ENCODE peak calls at places on chromosomes 4 and X, in seven cellular contexts. P is glutamatergic neuron, L is cardiac muscle cell, D is neural crest cell, V is choroid plexus epithelial cell, Q is astrocyte of the spinal cord, J is foreskin fibroblast. K is an unnamed sample.

GRCh38 chrX:101232316-101232715 is 12.7 kb downstream of the DRP2 start:
- DNase-seq in Q (no peak), P (no peak), J (peak; percentile 31), L (no peak), D (no peak), V (peak; percentile 21), K (no peak)

GRCh38 chr4:184259081-184259480 is 41.4 kb upstream of the ENPP6 start:
- DNase-seq in L (no peak), Q (no peak), V (no peak), P (no peak), D (no peak), J (no peak), K (no peak)

GRCh38 chr4:127732623-127733199 is 2.5 kb downstream of the SLC25A31 start:
- DNase-seq in L (peak; percentile 65), J (peak; percentile 63), P (no peak), V (peak; percentile 76), D (no peak), Q (peak; percentile 63), K (no peak)

GRCh38 chr4:72525938-72526337 is 43.1 kb downstream of the ADAMTS3 start:
- DNase-seq in V (peak; percentile 89), P (no peak), Q (peak; percentile 89), L (peak; percentile 91), D (no peak), J (peak; percentile 76), K (no peak)

GRCh38 chr4:112847045-112847444 is 202.4 kb upstream of the ANK2 start:
- DNase-seq in P (no peak), Q (no peak), D (no peak), J (no peak), V (no peak), L (no peak), K (no peak)

GRCh38 chrX:44693255-44693654 is 150.6 kb upstream of the DUSP21 start:
- DNase-seq in P (no peak), J (no peak), Q (no peak), D (no peak), V (no peak), L (no peak), K (no peak)

GRCh38 chr4:11197942-11198341 is 230.8 kb downstream of the HS3ST1 start:
- DNase-seq in Q (no peak), L (no peak), J (no peak), P (no peak), D (no peak), V (no peak), K (no peak)

GRCh38 chrX:15616531-15616930 is 15.8 kb upstream of the ACE2 start:
- DNase-seq in Q (no peak), V (peak; percentile 38), L (peak; percentile 9), D (no peak), P (no peak), J (no peak), K (no peak)

GRCh38 chr4:121472937-121473721 is 92.3 kb upstream of the QRFPR start:
- DNase-seq in L (no peak), D (no peak), P (no peak), Q (no peak), J (no peak), V (no peak), K (no peak)

DNA sequence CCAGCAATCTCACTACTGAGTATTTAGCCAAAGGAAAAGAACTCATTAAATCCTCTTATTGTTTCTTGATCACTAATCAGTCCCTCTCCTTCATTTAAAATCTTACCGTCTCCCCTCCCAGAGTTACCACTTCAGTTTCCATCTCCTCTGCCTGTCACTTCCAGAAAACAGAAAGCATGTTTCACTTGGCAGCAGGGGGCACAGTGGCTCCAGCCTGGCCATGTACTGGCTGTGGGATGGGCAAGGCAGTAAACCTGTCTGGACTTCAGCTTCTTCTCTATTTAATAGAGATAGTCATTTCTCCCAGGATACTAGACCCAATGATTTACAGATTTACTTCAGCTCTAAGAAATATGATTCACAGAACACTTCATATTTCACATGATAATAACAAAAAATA is 63.2 kb downstream of the CD40LG start:
- DNase-seq in D (no peak), J (peak; percentile 69), V (peak; percentile 63), L (peak; percentile 52), Q (peak; percentile 53), P (peak; percentile 22), K (no peak)
- TF ChIP-seq CTCF in D (peak; percentile 25), J (peak; percentile 41), V (peak; percentile 67), L (peak; percentile 43), Q (peak; percentile 54), P (no peak), K (no peak)

GRCh38 chrX:7314425-7314824 is 166.5 kb upstream of the PUDP start:
- DNase-seq in Q (no peak), J (no peak), P (no peak), D (no peak), V (no peak), L (no peak), K (no peak)
- TF ChIP-seq CTCF in Q (no peak), J (no peak), P (no peak), D (no peak), V (no peak), L (no peak), K (no peak)

DNA sequence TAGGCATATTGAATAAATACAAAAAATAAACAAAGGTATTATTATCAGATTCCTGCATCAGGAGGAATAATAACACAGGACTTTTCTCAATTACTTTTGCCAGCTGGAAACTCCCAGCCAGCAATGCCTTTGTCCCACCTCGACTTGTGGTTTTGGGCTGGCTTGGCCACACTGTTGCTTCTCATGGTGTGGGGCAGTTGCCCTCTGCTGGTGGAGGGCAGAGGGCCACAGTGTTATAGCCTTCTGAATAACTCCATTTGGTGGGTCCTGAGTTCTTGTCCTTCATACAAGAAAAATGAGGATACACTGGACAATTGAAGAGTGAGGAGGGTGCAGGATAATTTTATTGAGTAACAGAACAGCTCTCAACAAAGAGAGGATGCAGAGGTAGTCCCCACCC is 1206.0 kb upstream of the ADGRL3 start:
- DNase-seq in J (no peak), L (no peak), D (no peak), Q (no peak), V (no peak), P (no peak), K (no peak)
- TF ChIP-seq CTCF in J (no peak), L (no peak), D (peak; percentile 29), Q (no peak), V (no peak), P (no peak), K (no peak)

GRCh38 chrX:54695231-54695630 is 102.8 kb downstream of the ITIH6 start:
- DNase-seq in V (peak; percentile 35), J (peak; percentile 6), Q (no peak), L (peak; percentile 28), P (no peak), D (no peak), K (no peak)
- TF ChIP-seq CTCF in V (peak; percentile 21), J (no peak), Q (no peak), L (no peak), P (no peak), D (no peak), K (no peak)

DNA sequence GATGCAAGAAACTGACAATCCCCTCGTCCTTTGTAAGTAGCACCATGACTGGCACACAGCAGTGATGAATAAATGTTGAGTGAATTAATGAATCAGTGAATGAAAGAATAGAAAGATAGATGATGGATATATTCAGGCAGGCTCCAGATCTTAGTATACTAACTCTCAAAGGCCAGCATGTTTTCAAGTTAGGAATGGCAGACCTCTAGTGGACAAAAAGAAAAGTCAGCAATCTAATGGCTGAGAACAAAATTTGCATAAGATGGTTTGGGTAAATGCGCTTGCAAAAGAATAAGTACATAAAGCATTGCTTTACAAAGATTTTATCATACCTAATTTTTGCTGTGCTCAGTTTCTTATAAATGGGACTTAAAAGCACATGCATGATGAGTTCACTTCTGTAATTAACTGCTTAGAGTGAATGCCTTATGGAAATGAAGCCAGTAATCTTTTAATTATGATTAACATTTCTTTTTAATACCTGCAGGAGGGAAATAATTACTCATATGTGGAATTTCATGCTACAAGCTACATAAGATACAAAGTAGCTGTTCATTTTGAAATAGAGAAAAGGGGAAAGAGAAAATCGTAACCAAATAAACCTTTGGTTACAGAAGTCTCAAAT is 126.9 kb upstream of the GPRIN3 start:
- DNase-seq in D (no peak), V (peak; percentile 74), J (peak; percentile 54), L (peak; percentile 65), P (no peak), Q (peak; percentile 41), K (no peak)
- TF ChIP-seq CTCF in D (peak; percentile 80), V (peak; percentile 82), J (peak; percentile 69), L (peak; percentile 82), P (peak; percentile 79), Q (peak; percentile 82), K (no peak)

DNA sequence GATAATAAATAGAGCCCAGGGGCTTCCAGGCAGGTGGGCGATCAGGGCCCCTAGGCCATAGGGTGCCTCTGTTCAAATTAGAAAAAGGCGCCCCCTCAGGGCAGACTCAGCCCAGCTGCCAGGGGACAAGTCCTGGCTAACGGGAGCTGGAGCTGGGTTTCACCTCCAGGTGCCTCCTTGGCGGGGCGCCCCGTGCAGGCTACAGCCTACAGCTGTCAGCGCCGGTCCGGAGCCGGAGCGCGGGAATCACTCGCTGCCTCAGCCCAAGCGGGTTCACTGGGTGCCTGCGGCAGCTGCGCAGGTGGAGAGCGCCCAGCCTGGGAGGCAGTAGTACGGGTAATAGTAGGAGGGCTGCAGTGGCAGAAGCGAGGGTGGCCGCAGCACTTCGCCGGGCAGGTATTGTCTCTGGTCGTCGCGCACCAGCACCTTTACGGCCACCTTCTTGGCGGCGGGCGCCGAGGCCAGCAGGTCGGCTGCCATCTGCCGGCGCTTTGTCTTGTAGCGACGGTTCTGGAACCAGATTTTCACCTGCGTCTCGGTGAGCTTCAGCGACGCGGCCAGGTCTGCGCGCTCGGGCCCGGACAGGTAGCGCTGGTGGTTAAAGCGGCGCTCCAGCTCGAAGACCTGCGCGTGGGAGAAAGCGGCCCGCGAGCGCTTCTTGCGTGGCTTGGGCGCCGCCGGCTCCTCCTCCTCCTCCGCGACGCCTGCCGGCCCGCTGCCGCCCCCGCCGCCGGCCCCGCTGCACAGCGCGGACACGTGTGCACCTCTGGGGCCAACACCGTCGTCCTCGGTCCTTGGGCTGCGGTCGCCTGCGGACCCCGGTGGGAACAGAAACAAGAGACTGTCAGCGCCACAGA is 2.4 kb downstream of the NKX3-2 start:
- DNase-seq in Q (no peak), V (no peak), D (no peak), P (peak; percentile 41), J (no peak), L (no peak), K (peak; percentile 32)
- TF ChIP-seq CTCF in Q (peak; percentile 30), V (peak; percentile 38), D (peak; percentile 58), P (peak; percentile 31), J (no peak), L (peak; percentile 24), K (no peak)